ENCODE peak calls at places on chromosomes 12 and 14, in eight cellular contexts. G, E, S, O, Z, Y, R and A are unnamed samples.
A peak's percentile ranks its signal among the peaks of the same experiment; 100 is the strongest.

GRCh38 chr14:95265106-95266094 is 54.3 kb downstream of the CLMN start:
- DNase-seq in G (peak; percentile 78), E (no peak), S (no peak), O (peak; percentile 100), Z (no peak), Y (no peak), R (peak; percentile 87), A (peak; percentile 66)

GRCh38 chr12:19841451-19841850 is 402.2 kb downstream of the AEBP2 start:
- DNase-seq in G (no peak), E (no peak), S (no peak), O (no peak), Z (no peak), Y (no peak), R (peak; percentile 26), A (no peak)

GRCh38 chr12:92002195-92002649 is 143.4 kb downstream of the BTG1 start:
- DNase-seq in G (no peak), E (no peak), S (no peak), O (no peak), Z (no peak), Y (no peak), R (no peak), A (no peak)

GRCh38 chr14:101223147-101223546 is 319.6 kb upstream of the RTL1 start:
- DNase-seq in G (no peak), E (no peak), S (no peak), O (no peak), Z (no peak), Y (no peak), R (no peak), A (no peak)

GRCh38 chr14:31070431-31070830 is 44.3 kb upstream of the STRN3 start:
- DNase-seq in G (peak; percentile 92), E (no peak), S (no peak), O (peak; percentile 55), Z (no peak), Y (no peak), R (peak; percentile 97), A (peak; percentile 91)

GRCh38 chr12:130126023-130126432 is 36.2 kb upstream of the FZD10 start:
- DNase-seq in G (no peak), E (peak; percentile 40), S (no peak), O (peak; percentile 78), Z (no peak), Y (no peak), R (no peak), A (no peak)

GRCh38 chr12:107178776-107179175 is 85.4 kb upstream of the CRY1 start:
- DNase-seq in G (no peak), E (no peak), S (no peak), O (no peak), Z (no peak), Y (no peak), R (no peak), A (no peak)

GRCh38 chr12:41981758-41982157 is 162.9 kb downstream of the GXYLT1 start:
- DNase-seq in G (no peak), E (no peak), S (no peak), O (peak; percentile 68), Z (no peak), Y (no peak), R (no peak), A (no peak)

GRCh38 chr12:107025691-107026090 is 38.7 kb upstream of the MTERF2 start:
- DNase-seq in G (no peak), E (no peak), S (no peak), O (peak; percentile 91), Z (no peak), Y (no peak), R (no peak), A (no peak)

GRCh38 chr14:57610631-57611030 is 117.0 kb upstream of the CCDC198 start:
- DNase-seq in G (no peak), E (no peak), S (no peak), O (no peak), Z (no peak), Y (no peak), R (no peak), A (no peak)

GRCh38 chr12:6070472-6071257 is 53.8 kb downstream of the VWF start:
- DNase-seq in G (no peak), E (no peak), S (no peak), O (peak; percentile 90), Z (no peak), Y (no peak), R (no peak), A (no peak)

GRCh38 chr14:98958048-98959031 is 313.7 kb downstream of the BCL11B start:
- DNase-seq in G (no peak), E (no peak), S (no peak), O (no peak), Z (no peak), Y (no peak), R (no peak), A (no peak)

GRCh38 chr12:108788076-108788782 is 56.9 kb upstream of the CORO1C start:
- DNase-seq in G (no peak), E (peak; percentile 69), S (no peak), O (no peak), Z (no peak), Y (no peak), R (peak; percentile 28), A (no peak)

GRCh38 chr12:503111-503761 is 43.5 kb downstream of the B4GALNT3 start:
- DNase-seq in G (no peak), E (no peak), S (no peak), O (peak; percentile 99), Z (no peak), Y (no peak), R (no peak), A (no peak)

GRCh38 chr14:94051115-94051514 is 25.0 kb downstream of the OTUB2 start:
- DNase-seq in G (peak; percentile 38), E (peak; percentile 87), S (no peak), O (peak; percentile 31), Z (no peak), Y (no peak), R (peak; percentile 67), A (no peak)

GRCh38 chr12:108543642-108544041 is 17.3 kb downstream of the SART3 start:
- DNase-seq in G (peak; percentile 67), E (no peak), S (no peak), O (no peak), Z (no peak), Y (no peak), R (no peak), A (peak; percentile 39)

GRCh38 chr14:100299238-100299560 is 7.0 kb downstream of the SLC25A29 start:
- DNase-seq in G (no peak), E (peak; percentile 26), S (no peak), O (no peak), Z (no peak), Y (no peak), R (no peak), A (no peak)

GRCh38 chr14:79278798-79279644 is 932.3 kb downstream of the DIO2 start:
- DNase-seq in G (no peak), E (peak; percentile 35), S (peak; percentile 30), O (peak; percentile 91), Z (no peak), Y (no peak), R (peak; percentile 59), A (peak; percentile 52)

GRCh38 chr12:54159140-54159539 is 29.6 kb downstream of the SMUG1 start:
- DNase-seq in G (peak; percentile 27), E (no peak), S (no peak), O (peak; percentile 13), Z (no peak), Y (no peak), R (no peak), A (no peak)

GRCh38 chr14:86540636-86541247 is 1010.8 kb downstream of the FLRT2 start:
- DNase-seq in G (no peak), E (no peak), S (no peak), O (no peak), Z (no peak), Y (no peak), R (peak; percentile 6), A (no peak)

GRCh38 chr12:124537525-124538193 is 29.8 kb downstream of the NCOR2 start:
- DNase-seq in G (no peak), E (no peak), S (no peak), O (no peak), Z (no peak), Y (no peak), R (no peak), A (no peak)

GRCh38 chr12:115569694-115570093 is 707.8 kb downstream of the MED13L start:
- DNase-seq in G (no peak), E (no peak), S (no peak), O (no peak), Z (no peak), Y (no peak), R (no peak), A (no peak)

GRCh38 chr14:68245146-68246073 is 425.8 kb downstream of the RAD51B start:
- DNase-seq in G (no peak), E (peak; percentile 58), S (no peak), O (peak; percentile 57), Z (no peak), Y (no peak), R (peak; percentile 89), A (peak; percentile 38)

GRCh38 chr12:67774983-67775587 is 126.5 kb downstream of the DYRK2 start:
- DNase-seq in G (no peak), E (no peak), S (no peak), O (no peak), Z (no peak), Y (no peak), R (no peak), A (no peak)

GRCh38 chr14:24777678-24778077 is 143.7 kb upstream of the GZMB start:
- DNase-seq in G (no peak), E (no peak), S (no peak), O (no peak), Z (no peak), Y (no peak), R (no peak), A (no peak)

GRCh38 chr12:52055781-52056711 is 4.8 kb downstream of the NR4A1 start:
- DNase-seq in G (no peak), E (peak; percentile 68), S (peak; percentile 46), O (no peak), Z (no peak), Y (no peak), R (peak; percentile 59), A (no peak)

GRCh38 chr14:44309336-44309735 is 197.7 kb downstream of the FSCB start:
- DNase-seq in G (no peak), E (no peak), S (no peak), O (no peak), Z (no peak), Y (no peak), R (no peak), A (no peak)

GRCh38 chr12:126268222-126268621 is 1203.0 kb downstream of the AACS start:
- DNase-seq in G (no peak), E (no peak), S (no peak), O (no peak), Z (no peak), Y (no peak), R (no peak), A (no peak)

GRCh38 chr12:130018614-130019013 is 114.8 kb upstream of the TMEM132D start:
- DNase-seq in G (no peak), E (no peak), S (no peak), O (no peak), Z (no peak), Y (no peak), R (no peak), A (no peak)

GRCh38 chr14:67680121-67680602 is 5.7 kb upstream of the VTI1B start:
- DNase-seq in G (peak; percentile 85), E (no peak), S (no peak), O (peak; percentile 92), Z (no peak), Y (no peak), R (peak; percentile 88), A (peak; percentile 90)

GRCh38 chr14:105885561-105886320 is 359.4 kb downstream of the TMEM121 start:
- DNase-seq in G (no peak), E (peak; percentile 13), S (peak; percentile 8), O (no peak), Z (no peak), Y (no peak), R (no peak), A (no peak)

GRCh38 chr12:110107369-110108281 is 16.5 kb upstream of the IFT81 start:
- DNase-seq in G (peak; percentile 75), E (peak; percentile 76), S (no peak), O (peak; percentile 83), Z (no peak), Y (no peak), R (peak; percentile 94), A (peak; percentile 77)

GRCh38 chr14:100413699-100414098 is 90.6 kb downstream of the SLC25A47 start:
- DNase-seq in G (no peak), E (no peak), S (no peak), O (no peak), Z (no peak), Y (no peak), R (no peak), A (no peak)

GRCh38 chr12:26744697-26745440 is 88.1 kb downstream of the ITPR2 start:
- DNase-seq in G (no peak), E (no peak), S (no peak), O (no peak), Z (no peak), Y (no peak), R (no peak), A (no peak)